ENCODE peak calls at places on chromosomes 3 and 15, in six cellular contexts. One of them, this sample, is unnamed.

GRCh38 chr15:79453446-79453845 is 21.3 kb downstream of the MINAR1 start:
- DNase-seq in GM20000: no peak
- DNase-seq in LHCN-M2: no peak
- DNase-seq in dorsolateral prefrontal cortex: no peak
- DNase-seq in GM12865: no peak
- DNase-seq in spleen: no peak
- DNase-seq in this sample: no peak

GRCh38 chr15:93298901-93299300 is 209.9 kb upstream of the RGMA start:
- DNase-seq in GM20000: no peak
- DNase-seq in spleen: no peak
- DNase-seq in LHCN-M2: no peak
- DNase-seq in GM12865: no peak
- DNase-seq in dorsolateral prefrontal cortex: no peak
- DNase-seq in this sample: no peak

GRCh38 chr3:184314700-184315505 is 497 bp downstream of the EIF4G1 start:
- DNase-seq in GM12865: peak
- DNase-seq in GM20000: peak
- DNase-seq in spleen: peak
- DNase-seq in LHCN-M2: peak
- DNase-seq in dorsolateral prefrontal cortex: peak
- DNase-seq in this sample: peak

GRCh38 chr3:101852315-101852714 is 3.0 kb downstream of the NFKBIZ start:
- DNase-seq in GM12865: no peak
- DNase-seq in dorsolateral prefrontal cortex: no peak
- DNase-seq in LHCN-M2: no peak
- DNase-seq in GM20000: no peak
- DNase-seq in spleen: no peak
- DNase-seq in this sample: no peak

GRCh38 chr3:53045107-53045783 is 628 bp downstream of the SFMBT1 start:
- DNase-seq in dorsolateral prefrontal cortex: peak
- DNase-seq in GM12865: peak
- DNase-seq in GM20000: peak
- DNase-seq in LHCN-M2: peak
- DNase-seq in spleen: peak
- DNase-seq in this sample: peak

GRCh38 chr15:99978426-99978825 is 245.2 kb upstream of the LYSMD4 start:
- DNase-seq in LHCN-M2: no peak
- DNase-seq in spleen: peak
- DNase-seq in GM20000: no peak
- DNase-seq in dorsolateral prefrontal cortex: no peak
- DNase-seq in GM12865: no peak
- DNase-seq in this sample: no peak

GRCh38 chr3:8416965-8417364 is 84.7 kb upstream of the LMCD1 start:
- DNase-seq in dorsolateral prefrontal cortex: no peak
- DNase-seq in GM12865: peak
- DNase-seq in GM20000: no peak
- DNase-seq in spleen: no peak
- DNase-seq in LHCN-M2: peak
- DNase-seq in this sample: no peak

GRCh38 chr15:91101356-91101920 is 1.4 kb downstream of the SV2B start:
- DNase-seq in dorsolateral prefrontal cortex: no peak
- DNase-seq in LHCN-M2: no peak
- DNase-seq in spleen: no peak
- DNase-seq in GM12865: no peak
- DNase-seq in GM20000: no peak
- DNase-seq in this sample: no peak

GRCh38 chr15:45611305-45611704 is 23.5 kb upstream of the SQOR start:
- DNase-seq in spleen: no peak
- DNase-seq in GM12865: peak
- DNase-seq in GM20000: no peak
- DNase-seq in dorsolateral prefrontal cortex: no peak
- DNase-seq in LHCN-M2: no peak
- DNase-seq in this sample: peak

GRCh38 chr3:149532463-149533180 is 58.1 kb downstream of the TM4SF4 start:
- DNase-seq in spleen: no peak
- DNase-seq in GM20000: peak
- DNase-seq in LHCN-M2: peak
- DNase-seq in dorsolateral prefrontal cortex: no peak
- DNase-seq in GM12865: peak
- DNase-seq in this sample: no peak

GRCh38 chr3:189071452-189071851 is 100.3 kb upstream of the TPRG1 start:
- DNase-seq in LHCN-M2: no peak
- DNase-seq in GM20000: no peak
- DNase-seq in dorsolateral prefrontal cortex: no peak
- DNase-seq in GM12865: peak
- DNase-seq in spleen: no peak
- DNase-seq in this sample: no peak

GRCh38 chr3:185253645-185254410 is at the start of gene EHHADH:
- DNase-seq in GM12865: peak
- DNase-seq in dorsolateral prefrontal cortex: no peak
- DNase-seq in LHCN-M2: peak
- DNase-seq in spleen: peak
- DNase-seq in GM20000: peak
- DNase-seq in this sample: peak

GRCh38 chr15:85825118-85825517 is 30.4 kb upstream of the KLHL25 start:
- DNase-seq in LHCN-M2: no peak
- DNase-seq in spleen: no peak
- DNase-seq in GM20000: no peak
- DNase-seq in GM12865: no peak
- DNase-seq in dorsolateral prefrontal cortex: no peak
- DNase-seq in this sample: no peak

GRCh38 chr3:63705092-63705645 is 52.7 kb downstream of the SNTN start:
- DNase-seq in spleen: no peak
- DNase-seq in GM20000: no peak
- DNase-seq in LHCN-M2: no peak
- DNase-seq in dorsolateral prefrontal cortex: no peak
- DNase-seq in GM12865: no peak
- DNase-seq in this sample: no peak

GRCh38 chr3:30696403-30696819 is 90.0 kb downstream of the TGFBR2 start:
- DNase-seq in dorsolateral prefrontal cortex: no peak
- DNase-seq in LHCN-M2: no peak
- DNase-seq in GM20000: no peak
- DNase-seq in spleen: no peak
- DNase-seq in GM12865: no peak
- DNase-seq in this sample: no peak